ENCODE peak calls at places on chromosomes 6 and 20, in six cellular contexts. Q is SK-N-SH, J is HepG2, L is H1, U is HCT116, D is K562. F is an unnamed sample.

GRCh38 chr6:1552296-1552761 is 57.4 kb upstream of the FOXC1 start:
- DNase-seq in Q (no peak), J (peak), L (no peak), U (peak), D (peak), F (peak)

GRCh38 chr20:37915800-37916570 is 13.1 kb downstream of the VSTM2L start:
- DNase-seq in Q (peak), J (peak), L (peak), U (no peak), D (peak), F (no peak)

GRCh38 chr20:1832634-1833033 is 62.6 kb upstream of the SIRPA start:
- DNase-seq in Q (no peak), J (no peak), L (no peak), U (no peak), D (no peak), F (no peak)

GRCh38 chr20:44644384-44645131 is 6.9 kb downstream of the ADA start:
- DNase-seq in Q (no peak), J (no peak), L (no peak), U (no peak), D (no peak), F (no peak)

GRCh38 chr6:124026645-124027044 is 223.0 kb downstream of the NKAIN2 start:
- DNase-seq in Q (no peak), J (no peak), L (no peak), U (no peak), D (no peak), F (no peak)

GRCh38 chr6:11380549-11380948 is 148.1 kb upstream of the NEDD9 start:
- DNase-seq in Q (no peak), J (no peak), L (no peak), U (no peak), D (no peak), F (no peak)

GRCh38 chr6:100998111-100998510 is 117.0 kb upstream of the ASCC3 start:
- DNase-seq in Q (no peak), J (no peak), L (no peak), U (no peak), D (no peak), F (no peak)

GRCh38 chr6:41824571-41825569 is 37.4 kb downstream of the TOMM6 start:
- DNase-seq in Q (no peak), J (no peak), L (no peak), U (no peak), D (no peak), F (peak)

GRCh38 chr20:49676581-49677291 is 36.9 kb downstream of the B4GALT5 start:
- DNase-seq in Q (no peak), J (peak), L (no peak), U (no peak), D (peak), F (no peak)

GRCh38 chr6:42404494-42404893 is 47.2 kb downstream of the TRERF1 start:
- DNase-seq in Q (no peak), J (no peak), L (no peak), U (peak), D (peak), F (no peak)

GRCh38 chr6:22826961-22827360 is 257.6 kb downstream of the HDGFL1 start:
- DNase-seq in Q (no peak), J (no peak), L (no peak), U (no peak), D (no peak), F (no peak)

GRCh38 chr6:124962617-124963415 is 579 bp downstream of the RNF217 start:
- DNase-seq in Q (peak), J (no peak), L (peak), U (no peak), D (peak), F (peak)

GRCh38 chr6:42113929-42114636 is 28.3 kb downstream of the C6orf132 start:
- DNase-seq in Q (no peak), J (peak), L (no peak), U (peak), D (no peak), F (no peak)

GRCh38 chr20:34680586-34680985 is 3.7 kb upstream of the PIGU start:
- DNase-seq in Q (no peak), J (no peak), L (no peak), U (no peak), D (no peak), F (no peak)

GRCh38 chr20:44231193-44231592 is 15.9 kb upstream of the GDAP1L1 start:
- DNase-seq in Q (no peak), J (peak), L (no peak), U (no peak), D (no peak), F (no peak)

GRCh38 chr20:63664861-63665594 is 6.9 kb downstream of the RTEL1 start:
- DNase-seq in Q (peak), J (no peak), L (peak), U (no peak), D (no peak), F (no peak)

GRCh38 chr6:129633529-129633928 is 76.4 kb downstream of the ARHGAP18 start:
- DNase-seq in Q (no peak), J (no peak), L (no peak), U (no peak), D (no peak), F (no peak)

GRCh38 chr6:3013486-3013885 is 13.8 kb downstream of the NQO2 start:
- DNase-seq in Q (no peak), J (no peak), L (no peak), U (no peak), D (no peak), F (no peak)

GRCh38 chr6:137850137-137850714 is 16.8 kb upstream of the TNFAIP3 start:
- DNase-seq in Q (no peak), J (no peak), L (no peak), U (no peak), D (no peak), F (no peak)

GRCh38 chr6:169252805-169253189 is 849 bp downstream of the THBS2 start:
- DNase-seq in Q (no peak), J (no peak), L (no peak), U (no peak), D (no peak), F (no peak)

GRCh38 chr6:20313086-20313485 is 88.6 kb upstream of the E2F3 start:
- DNase-seq in Q (no peak), J (no peak), L (no peak), U (no peak), D (peak), F (no peak)

GRCh38 chr6:28208180-28208659 is 16.9 kb upstream of the ZSCAN9 start:
- DNase-seq in Q (no peak), J (no peak), L (peak), U (no peak), D (no peak), F (no peak)

GRCh38 chr6:169800116-169800667 is 48.8 kb downstream of the ERMARD start:
- DNase-seq in Q (no peak), J (peak), L (peak), U (no peak), D (no peak), F (no peak)

GRCh38 chr20:1927217-1927616 is 32.0 kb downstream of the SIRPA start:
- DNase-seq in Q (no peak), J (no peak), L (no peak), U (no peak), D (no peak), F (no peak)

GRCh38 chr6:65259080-65259479 is 447.9 kb downstream of the EYS start:
- DNase-seq in Q (no peak), J (peak), L (no peak), U (no peak), D (no peak), F (peak)

GRCh38 chr6:35534396-35535170 is 21.9 kb upstream of the TULP1 start:
- DNase-seq in Q (peak), J (no peak), L (no peak), U (no peak), D (no peak), F (no peak)

GRCh38 chr6:53376661-53377226 is 28.0 kb upstream of the ELOVL5 start:
- DNase-seq in Q (no peak), J (no peak), L (no peak), U (no peak), D (no peak), F (no peak)

GRCh38 chr6:150641398-150642139 is 41.9 kb downstream of the PLEKHG1 start:
- DNase-seq in Q (no peak), J (no peak), L (no peak), U (no peak), D (no peak), F (no peak)

GRCh38 chr6:165830761-165831160 is 167.7 kb upstream of the PDE10A start:
- DNase-seq in Q (no peak), J (no peak), L (no peak), U (no peak), D (no peak), F (no peak)

GRCh38 chr6:136160255-136160654 is 89.9 kb downstream of the MTFR2 start:
- DNase-seq in Q (no peak), J (no peak), L (no peak), U (no peak), D (no peak), F (no peak)

GRCh38 chr6:147063469-147064031 is 140.7 kb upstream of the STXBP5 start:
- DNase-seq in Q (no peak), J (peak), L (no peak), U (peak), D (no peak), F (no peak)

GRCh38 chr20:44734938-44735337 is 10.7 kb upstream of the KCNK15 start:
- DNase-seq in Q (no peak), J (no peak), L (no peak), U (no peak), D (peak), F (peak)

GRCh38 chr20:45306431-45306982 is at the start of gene RBPJL:
- DNase-seq in Q (peak), J (no peak), L (peak), U (no peak), D (peak), F (no peak)

GRCh38 chr6:71534916-71535315 is 246.3 kb downstream of the OGFRL1 start:
- DNase-seq in Q (no peak), J (no peak), L (no peak), U (no peak), D (no peak), F (no peak)

GRCh38 chr6:96542702-96543101 is 20.2 kb upstream of the FHL5 start:
- DNase-seq in Q (no peak), J (no peak), L (no peak), U (no peak), D (no peak), F (no peak)

GRCh38 chr6:56758120-56758519 is 115.4 kb upstream of the DST start:
- DNase-seq in Q (no peak), J (no peak), L (no peak), U (no peak), D (no peak), F (no peak)

GRCh38 chr6:167093922-167094432 is 28.9 kb upstream of the CCR6 start:
- DNase-seq in Q (no peak), J (no peak), L (no peak), U (no peak), D (no peak), F (no peak)
- TF ChIP-seq JUND in Q (no peak), J (no peak), L (no peak), U (no peak), D (no peak), F (no peak)

GRCh38 chr6:106146852-106147351 is 60.8 kb downstream of the PRDM1 start:
- DNase-seq in Q (no peak), J (no peak), L (no peak), U (no peak), D (peak), F (no peak)
- TF ChIP-seq JUND in Q (peak), J (no peak), L (no peak), U (no peak), D (peak), F (no peak)

DNA sequence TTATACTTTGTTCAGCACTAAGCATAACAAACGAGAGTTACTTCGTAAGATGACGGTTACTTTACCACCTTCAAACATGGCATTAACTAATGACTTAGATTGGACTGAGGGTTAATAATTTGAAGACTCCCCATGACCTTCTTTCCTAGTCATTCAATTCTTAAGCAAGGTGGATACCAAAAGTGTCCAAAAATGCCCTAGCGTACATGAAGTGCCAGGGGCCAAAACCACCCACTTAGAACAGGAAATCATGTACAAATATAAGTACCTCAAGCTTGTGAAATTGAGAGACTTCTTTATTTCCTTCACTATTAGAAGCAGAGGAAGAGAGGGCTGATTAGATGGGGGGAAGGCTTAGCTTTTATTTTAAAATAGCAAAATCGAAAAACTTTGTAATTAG is 166.4 kb downstream of the ATXN1 start:
- DNase-seq in Q (no peak), J (no peak), L (no peak), U (no peak), D (no peak), F (no peak)
- TF ChIP-seq JUND in Q (no peak), J (no peak), L (no peak), U (no peak), D (no peak), F (no peak)

GRCh38 chr20:52888096-52888495 is 84.1 kb upstream of the TSHZ2 start:
- DNase-seq in Q (no peak), J (no peak), L (no peak), U (no peak), D (no peak), F (no peak)

GRCh38 chr20:52890130-52890529 is 82.0 kb upstream of the TSHZ2 start:
- DNase-seq in Q (no peak), J (no peak), L (no peak), U (no peak), D (no peak), F (no peak)

GRCh38 chr20:52892023-52892422 is 80.1 kb upstream of the TSHZ2 start:
- DNase-seq in Q (no peak), J (no peak), L (no peak), U (no peak), D (no peak), F (no peak)

GRCh38 chr20:52893498-52893897 is 78.7 kb upstream of the TSHZ2 start:
- DNase-seq in Q (no peak), J (no peak), L (no peak), U (no peak), D (no peak), F (no peak)

GRCh38 chr20:52889225-52889624 is 82.9 kb upstream of the TSHZ2 start:
- DNase-seq in Q (no peak), J (no peak), L (no peak), U (no peak), D (no peak), F (no peak)
- TF ChIP-seq JUND in Q (no peak), J (no peak), L (no peak), U (no peak), D (no peak), F (no peak)